ENCODE peak calls at places on chromosomes 3 and 15, in ten cellular contexts. One of them, this sample, is unnamed.

GRCh38 chr3:81998139-81998755 is 236.8 kb upstream of the GBE1 start:
- DNase-seq in ovary: no peak
- DNase-seq in HT1080: no peak
- DNase-seq in cardiac muscle cell: peak; percentile 56
- DNase-seq in GM03348: no peak
- DNase-seq in astrocyte of the hippocampus: peak; percentile 61
- DNase-seq in fibroblast of the conjunctiva: no peak
- DNase-seq in posterior cingulate gyrus: no peak
- DNase-seq in PC-9: no peak
- DNase-seq in islet precursor cell: no peak
- DNase-seq in this sample: peak; percentile 84

GRCh38 chr3:178001670-178002101 is 534.5 kb upstream of the KCNMB2 start:
- DNase-seq in HT1080: peak; percentile 44
- DNase-seq in posterior cingulate gyrus: no peak
- DNase-seq in fibroblast of the conjunctiva: no peak
- DNase-seq in PC-9: no peak
- DNase-seq in islet precursor cell: no peak
- DNase-seq in ovary: no peak
- DNase-seq in cardiac muscle cell: peak; percentile 28
- DNase-seq in GM03348: no peak
- DNase-seq in astrocyte of the hippocampus: no peak
- DNase-seq in this sample: no peak

GRCh38 chr3:71258116-71258515 is 325.4 kb downstream of the FOXP1 start:
- DNase-seq in islet precursor cell: no peak
- DNase-seq in astrocyte of the hippocampus: peak; percentile 90
- DNase-seq in ovary: no peak
- DNase-seq in PC-9: peak; percentile 30
- DNase-seq in fibroblast of the conjunctiva: peak; percentile 59
- DNase-seq in GM03348: peak; percentile 66
- DNase-seq in cardiac muscle cell: peak; percentile 68
- DNase-seq in HT1080: peak; percentile 90
- DNase-seq in posterior cingulate gyrus: no peak
- DNase-seq in this sample: no peak

GRCh38 chr3:116863842-116864626 is 154.5 kb downstream of the TUSC7 start:
- DNase-seq in fibroblast of the conjunctiva: peak; percentile 59
- DNase-seq in GM03348: peak; percentile 29
- DNase-seq in astrocyte of the hippocampus: peak; percentile 71
- DNase-seq in HT1080: peak; percentile 20
- DNase-seq in islet precursor cell: peak; percentile 58
- DNase-seq in PC-9: no peak
- DNase-seq in ovary: no peak
- DNase-seq in posterior cingulate gyrus: peak; percentile 62
- DNase-seq in cardiac muscle cell: peak; percentile 62
- DNase-seq in this sample: peak; percentile 47

GRCh38 chr15:43209059-43209824 is 11.6 kb downstream of the EPB42 start:
- DNase-seq in ovary: no peak
- DNase-seq in HT1080: peak; percentile 33
- DNase-seq in cardiac muscle cell: peak; percentile 22
- DNase-seq in GM03348: peak; percentile 59
- DNase-seq in islet precursor cell: peak; percentile 77
- DNase-seq in PC-9: peak; percentile 35
- DNase-seq in posterior cingulate gyrus: no peak
- DNase-seq in fibroblast of the conjunctiva: no peak
- DNase-seq in astrocyte of the hippocampus: peak; percentile 24
- DNase-seq in this sample: no peak

GRCh38 chr3:20040476-20041196 is 390 bp downstream of the KAT2B start:
- DNase-seq in PC-9: peak; percentile 49
- DNase-seq in fibroblast of the conjunctiva: peak; percentile 57
- DNase-seq in posterior cingulate gyrus: peak; percentile 91
- DNase-seq in ovary: peak; percentile 87
- DNase-seq in HT1080: peak; percentile 66
- DNase-seq in astrocyte of the hippocampus: peak; percentile 87
- DNase-seq in GM03348: peak; percentile 82
- DNase-seq in islet precursor cell: peak; percentile 85
- DNase-seq in cardiac muscle cell: peak; percentile 79
- DNase-seq in this sample: peak; percentile 76

GRCh38 chr3:188516515-188516914 is 362.6 kb downstream of the LPP start:
- DNase-seq in GM03348: no peak
- DNase-seq in cardiac muscle cell: no peak
- DNase-seq in islet precursor cell: no peak
- DNase-seq in HT1080: no peak
- DNase-seq in astrocyte of the hippocampus: no peak
- DNase-seq in fibroblast of the conjunctiva: no peak
- DNase-seq in ovary: no peak
- DNase-seq in posterior cingulate gyrus: no peak
- DNase-seq in PC-9: no peak
- DNase-seq in this sample: no peak

GRCh38 chr3:113234688-113235260 is 23.4 kb downstream of the BOC start:
- DNase-seq in fibroblast of the conjunctiva: no peak
- DNase-seq in HT1080: peak; percentile 65
- DNase-seq in astrocyte of the hippocampus: no peak
- DNase-seq in PC-9: no peak
- DNase-seq in GM03348: no peak
- DNase-seq in cardiac muscle cell: peak; percentile 36
- DNase-seq in ovary: no peak
- DNase-seq in islet precursor cell: peak; percentile 67
- DNase-seq in posterior cingulate gyrus: no peak
- DNase-seq in this sample: no peak

GRCh38 chr3:190526787-190527767 is 13.2 kb downstream of the IL1RAP start:
- DNase-seq in HT1080: no peak
- DNase-seq in PC-9: no peak
- DNase-seq in cardiac muscle cell: peak; percentile 78
- DNase-seq in GM03348: peak; percentile 43
- DNase-seq in posterior cingulate gyrus: no peak
- DNase-seq in ovary: no peak
- DNase-seq in islet precursor cell: no peak
- DNase-seq in astrocyte of the hippocampus: no peak
- DNase-seq in fibroblast of the conjunctiva: no peak
- DNase-seq in this sample: no peak

GRCh38 chr3:129975332-129976090 is 991 bp downstream of the TRH start:
- DNase-seq in PC-9: no peak
- DNase-seq in cardiac muscle cell: no peak
- DNase-seq in ovary: peak; percentile 38
- DNase-seq in GM03348: no peak
- DNase-seq in astrocyte of the hippocampus: peak; percentile 12
- DNase-seq in HT1080: no peak
- DNase-seq in posterior cingulate gyrus: peak; percentile 77
- DNase-seq in fibroblast of the conjunctiva: no peak
- DNase-seq in islet precursor cell: peak; percentile 68
- DNase-seq in this sample: no peak

GRCh38 chr3:4174760-4175159 is 128.4 kb upstream of the SETMAR start:
- DNase-seq in posterior cingulate gyrus: no peak
- DNase-seq in PC-9: peak; percentile 2
- DNase-seq in islet precursor cell: no peak
- DNase-seq in ovary: no peak
- DNase-seq in GM03348: no peak
- DNase-seq in HT1080: no peak
- DNase-seq in fibroblast of the conjunctiva: no peak
- DNase-seq in astrocyte of the hippocampus: no peak
- DNase-seq in cardiac muscle cell: no peak
- DNase-seq in this sample: no peak

GRCh38 chr15:81398910-81399551 is 25.0 kb upstream of the TMC3 start:
- DNase-seq in PC-9: no peak
- DNase-seq in astrocyte of the hippocampus: no peak
- DNase-seq in HT1080: no peak
- DNase-seq in cardiac muscle cell: peak; percentile 67
- DNase-seq in fibroblast of the conjunctiva: no peak
- DNase-seq in posterior cingulate gyrus: no peak
- DNase-seq in islet precursor cell: no peak
- DNase-seq in GM03348: peak; percentile 48
- DNase-seq in ovary: no peak
- DNase-seq in this sample: no peak

GRCh38 chr15:69535101-69535638 is 82.6 kb downstream of the RPLP1 start:
- DNase-seq in HT1080: peak; percentile 72
- DNase-seq in fibroblast of the conjunctiva: no peak
- DNase-seq in cardiac muscle cell: peak; percentile 50
- DNase-seq in posterior cingulate gyrus: no peak
- DNase-seq in PC-9: no peak
- DNase-seq in astrocyte of the hippocampus: peak; percentile 88
- DNase-seq in islet precursor cell: peak; percentile 43
- DNase-seq in ovary: no peak
- DNase-seq in GM03348: peak; percentile 71
- DNase-seq in this sample: no peak

GRCh38 chr3:6220361-6220957 is 640.5 kb upstream of the GRM7 start:
- DNase-seq in posterior cingulate gyrus: no peak
- DNase-seq in fibroblast of the conjunctiva: no peak
- DNase-seq in HT1080: no peak
- DNase-seq in GM03348: no peak
- DNase-seq in cardiac muscle cell: no peak
- DNase-seq in ovary: no peak
- DNase-seq in astrocyte of the hippocampus: no peak
- DNase-seq in islet precursor cell: no peak
- DNase-seq in PC-9: no peak
- DNase-seq in this sample: no peak

GRCh38 chr3:81242871-81243270 is 518.6 kb downstream of the GBE1 start:
- DNase-seq in GM03348: peak; percentile 19
- DNase-seq in astrocyte of the hippocampus: peak; percentile 32
- DNase-seq in fibroblast of the conjunctiva: peak; percentile 8
- DNase-seq in islet precursor cell: no peak
- DNase-seq in posterior cingulate gyrus: no peak
- DNase-seq in PC-9: no peak
- DNase-seq in HT1080: peak; percentile 18
- DNase-seq in cardiac muscle cell: peak; percentile 31
- DNase-seq in ovary: no peak
- DNase-seq in this sample: no peak

GRCh38 chr3:73484656-73485248 is 140.0 kb downstream of the PDZRN3 start:
- DNase-seq in posterior cingulate gyrus: no peak
- DNase-seq in GM03348: peak; percentile 42
- DNase-seq in astrocyte of the hippocampus: no peak
- DNase-seq in PC-9: no peak
- DNase-seq in fibroblast of the conjunctiva: no peak
- DNase-seq in HT1080: peak; percentile 21
- DNase-seq in cardiac muscle cell: no peak
- DNase-seq in islet precursor cell: no peak
- DNase-seq in ovary: no peak
- DNase-seq in this sample: no peak

GRCh38 chr3:39180546-39181346 is 11.6 kb downstream of the XIRP1 start:
- DNase-seq in HT1080: peak; percentile 82
- DNase-seq in posterior cingulate gyrus: peak; percentile 92
- DNase-seq in cardiac muscle cell: peak; percentile 91
- DNase-seq in PC-9: peak; percentile 95
- DNase-seq in astrocyte of the hippocampus: peak; percentile 95
- DNase-seq in islet precursor cell: peak; percentile 96
- DNase-seq in GM03348: peak; percentile 92
- DNase-seq in fibroblast of the conjunctiva: peak; percentile 78
- DNase-seq in ovary: peak; percentile 95
- DNase-seq in this sample: peak; percentile 78

GRCh38 chr3:62109534-62109933 is 263.8 kb downstream of the FEZF2 start:
- DNase-seq in GM03348: peak; percentile 90
- DNase-seq in islet precursor cell: peak; percentile 82
- DNase-seq in PC-9: peak; percentile 14
- DNase-seq in cardiac muscle cell: peak; percentile 98
- DNase-seq in HT1080: peak; percentile 97
- DNase-seq in fibroblast of the conjunctiva: peak; percentile 94
- DNase-seq in posterior cingulate gyrus: no peak
- DNase-seq in astrocyte of the hippocampus: peak; percentile 82
- DNase-seq in ovary: no peak
- DNase-seq in this sample: no peak

GRCh38 chr15:41577863-41578735 is 19.1 kb downstream of the TYRO3 start:
- DNase-seq in PC-9: no peak
- DNase-seq in ovary: no peak
- DNase-seq in posterior cingulate gyrus: peak; percentile 83
- DNase-seq in cardiac muscle cell: no peak
- DNase-seq in astrocyte of the hippocampus: peak; percentile 47
- DNase-seq in HT1080: no peak
- DNase-seq in fibroblast of the conjunctiva: no peak
- DNase-seq in islet precursor cell: no peak
- DNase-seq in GM03348: no peak
- DNase-seq in this sample: peak; percentile 80

GRCh38 chr3:11558918-11559815 is 84.5 kb downstream of the VGLL4 start:
- DNase-seq in islet precursor cell: peak; percentile 50
- DNase-seq in GM03348: no peak
- DNase-seq in PC-9: no peak
- DNase-seq in posterior cingulate gyrus: no peak
- DNase-seq in fibroblast of the conjunctiva: no peak
- DNase-seq in cardiac muscle cell: no peak
- DNase-seq in HT1080: no peak
- DNase-seq in astrocyte of the hippocampus: no peak
- DNase-seq in ovary: peak; percentile 44
- DNase-seq in this sample: no peak

GRCh38 chr3:13198480-13198879 is 125.3 kb upstream of the IQSEC1 start:
- DNase-seq in islet precursor cell: no peak
- DNase-seq in cardiac muscle cell: no peak
- DNase-seq in GM03348: no peak
- DNase-seq in PC-9: no peak
- DNase-seq in posterior cingulate gyrus: no peak
- DNase-seq in HT1080: no peak
- DNase-seq in astrocyte of the hippocampus: no peak
- DNase-seq in ovary: no peak
- DNase-seq in fibroblast of the conjunctiva: no peak
- DNase-seq in this sample: no peak

GRCh38 chr15:47756872-47757271 is 39.6 kb downstream of the SEMA6D start:
- DNase-seq in cardiac muscle cell: peak; percentile 66
- DNase-seq in posterior cingulate gyrus: peak; percentile 71
- DNase-seq in astrocyte of the hippocampus: peak; percentile 59
- DNase-seq in ovary: no peak
- DNase-seq in HT1080: peak; percentile 92
- DNase-seq in PC-9: no peak
- DNase-seq in GM03348: peak; percentile 75
- DNase-seq in islet precursor cell: peak; percentile 56
- DNase-seq in fibroblast of the conjunctiva: peak; percentile 65
- DNase-seq in this sample: no peak

GRCh38 chr3:47266709-47267489 is 15.7 kb downstream of the KIF9 start:
- DNase-seq in fibroblast of the conjunctiva: peak; percentile 86
- DNase-seq in astrocyte of the hippocampus: peak; percentile 94
- DNase-seq in HT1080: peak; percentile 88
- DNase-seq in GM03348: peak; percentile 85
- DNase-seq in ovary: peak; percentile 84
- DNase-seq in PC-9: peak; percentile 80
- DNase-seq in islet precursor cell: peak; percentile 95
- DNase-seq in cardiac muscle cell: peak; percentile 97
- DNase-seq in posterior cingulate gyrus: peak; percentile 78
- DNase-seq in this sample: no peak

GRCh38 chr3:192273611-192274010 is 453.7 kb downstream of the FGF12 start:
- DNase-seq in PC-9: peak; percentile 76
- DNase-seq in GM03348: no peak
- DNase-seq in islet precursor cell: peak; percentile 53
- DNase-seq in ovary: no peak
- DNase-seq in posterior cingulate gyrus: no peak
- DNase-seq in cardiac muscle cell: no peak
- DNase-seq in HT1080: no peak
- DNase-seq in astrocyte of the hippocampus: no peak
- DNase-seq in fibroblast of the conjunctiva: no peak
- DNase-seq in this sample: no peak

GRCh38 chr15:81001180-81002003 is 669 bp downstream of the TLNRD1 start:
- DNase-seq in cardiac muscle cell: peak; percentile 47
- DNase-seq in fibroblast of the conjunctiva: no peak
- DNase-seq in posterior cingulate gyrus: peak; percentile 82
- DNase-seq in astrocyte of the hippocampus: peak; percentile 76
- DNase-seq in ovary: peak; percentile 70
- DNase-seq in islet precursor cell: peak; percentile 67
- DNase-seq in PC-9: peak; percentile 58
- DNase-seq in HT1080: peak; percentile 26
- DNase-seq in GM03348: peak; percentile 78
- DNase-seq in this sample: peak; percentile 44

GRCh38 chr3:16653712-16654111 is 48.5 kb upstream of the DAZL start:
- DNase-seq in cardiac muscle cell: no peak
- DNase-seq in astrocyte of the hippocampus: no peak
- DNase-seq in PC-9: no peak
- DNase-seq in fibroblast of the conjunctiva: no peak
- DNase-seq in HT1080: no peak
- DNase-seq in ovary: no peak
- DNase-seq in posterior cingulate gyrus: no peak
- DNase-seq in islet precursor cell: no peak
- DNase-seq in GM03348: no peak
- DNase-seq in this sample: no peak

GRCh38 chr15:58742424-58743160 is 6.9 kb downstream of the ADAM10 start:
- DNase-seq in posterior cingulate gyrus: no peak
- DNase-seq in HT1080: peak; percentile 8
- DNase-seq in GM03348: peak; percentile 61
- DNase-seq in PC-9: no peak
- DNase-seq in ovary: no peak
- DNase-seq in islet precursor cell: no peak
- DNase-seq in astrocyte of the hippocampus: peak; percentile 64
- DNase-seq in cardiac muscle cell: peak; percentile 77
- DNase-seq in fibroblast of the conjunctiva: no peak
- DNase-seq in this sample: no peak

GRCh38 chr3:9195390-9195789 is 54.1 kb downstream of the SRGAP3 start:
- DNase-seq in fibroblast of the conjunctiva: no peak
- DNase-seq in GM03348: no peak
- DNase-seq in PC-9: no peak
- DNase-seq in cardiac muscle cell: no peak
- DNase-seq in islet precursor cell: no peak
- DNase-seq in ovary: no peak
- DNase-seq in astrocyte of the hippocampus: no peak
- DNase-seq in HT1080: no peak
- DNase-seq in posterior cingulate gyrus: no peak
- DNase-seq in this sample: no peak

This sample was measured in G401.